ENCODE peak calls at places on chromosomes 12 and 14, in six cellular contexts. W is activated CD4-positive, alpha-beta T cell treated with anti-CD3 and anti-CD28 coated beads for 48 hours; C is type B pancreatic cell; U is stimulated activated CD4-positive, alpha-beta T cell treated with anti-CD3 and anti-CD28 coated beads, Interleukin-12 subunit alpha, Interleukin-12 subunit beta, amount 100 ng/mL, for 48 hours; A is activated naive CD8-positive, alpha-beta T cell treated with anti-CD3 and anti-CD28 coated beads, Interleukin-2, amount 10 ng/mL, durations not matched to agents 7 days and 5 days; D is NCI-H82. J is an unnamed sample.

GRCh38 chr12:77842430-77842829 is 11.7 kb downstream of the NAV3 start:
- DNase-seq in D (no peak), U (no peak), W (no peak), C (no peak), A (no peak), J (no peak)

GRCh38 chr12:25723921-25724491 is 170.9 kb upstream of the LMNTD1 start:
- DNase-seq in U (no peak), W (no peak), D (no peak), C (no peak), A (no peak), J (no peak)

GRCh38 chr12:12405882-12406281 is 49.0 kb downstream of the BORCS5 start:
- DNase-seq in C (no peak), U (no peak), D (no peak), W (no peak), A (no peak), J (peak)

GRCh38 chr12:27355979-27356378 is 23.3 kb downstream of the BMAL2 start:
- DNase-seq in D (no peak), C (no peak), U (no peak), W (no peak), A (no peak), J (no peak)

GRCh38 chr14:66476964-66477363 is 9.2 kb upstream of the CCDC196 start:
- DNase-seq in C (no peak), D (peak), A (no peak), U (no peak), W (no peak), J (no peak)

GRCh38 chr12:118377891-118378470 is 1.6 kb downstream of the SUDS3 start:
- DNase-seq in C (peak), U (peak), W (peak), D (peak), A (peak), J (peak)

GRCh38 chr12:80894179-80894578 is 43.6 kb downstream of the LIN7A start:
- DNase-seq in C (no peak), W (no peak), D (no peak), U (no peak), A (no peak), J (no peak)

GRCh38 chr12:98418357-98419075 is 96.9 kb upstream of the TMPO start:
- DNase-seq in U (no peak), A (no peak), D (peak), C (no peak), W (no peak), J (peak)

GRCh38 chr12:28555729-28556128 is 365.5 kb downstream of the CCDC91 start:
- DNase-seq in U (no peak), W (no peak), C (no peak), D (no peak), A (no peak), J (no peak)

GRCh38 chr12:103169-103981 is 36.8 kb downstream of the IQSEC3 start:
- DNase-seq in D (peak), C (no peak), A (no peak), W (no peak), U (no peak), J (peak)

J was measured in NCI-H69.